ENCODE peak calls at places on chromosomes 4 and X, in six cellular contexts. One of them, this sample, is unnamed.

GRCh38 chr4:7021930-7022658 is 21.1 kb upstream of the TADA2B start:
- DNase-seq in BJ: peak; percentile 94
- DNase-seq in lower leg skin: no peak
- DNase-seq in adipocyte: peak; percentile 86
- DNase-seq in OCI-M1: no peak
- DNase-seq in substantia nigra: no peak
- DNase-seq in this sample: peak; percentile 77

GRCh38 chrX:71532078-71532752 is 689 bp upstream of the OGT start:
- DNase-seq in substantia nigra: no peak
- DNase-seq in lower leg skin: no peak
- DNase-seq in adipocyte: peak; percentile 59
- DNase-seq in OCI-M1: peak; percentile 71
- DNase-seq in BJ: no peak
- DNase-seq in this sample: peak; percentile 39

GRCh38 chrX:119516157-119516702 is 48.0 kb downstream of the SLC25A5 start:
- DNase-seq in OCI-M1: peak; percentile 79
- DNase-seq in adipocyte: peak; percentile 83
- DNase-seq in BJ: no peak
- DNase-seq in lower leg skin: no peak
- DNase-seq in substantia nigra: no peak
- DNase-seq in this sample: peak; percentile 69

GRCh38 chr4:156419080-156419638 is 465.5 kb upstream of the CTSO start:
- DNase-seq in adipocyte: peak; percentile 27
- DNase-seq in lower leg skin: no peak
- DNase-seq in BJ: no peak
- DNase-seq in substantia nigra: no peak
- DNase-seq in OCI-M1: no peak
- DNase-seq in this sample: no peak

GRCh38 chrX:2967998-2968909 is 38.1 kb upstream of the ARSH start:
- DNase-seq in OCI-M1: no peak
- DNase-seq in adipocyte: peak; percentile 77
- DNase-seq in substantia nigra: no peak
- DNase-seq in BJ: no peak
- DNase-seq in lower leg skin: no peak
- DNase-seq in this sample: peak; percentile 32

GRCh38 chrX:84187501-84188319 is at the start of gene RPS6KA6:
- DNase-seq in substantia nigra: peak; percentile 1
- DNase-seq in lower leg skin: peak; percentile 85
- DNase-seq in OCI-M1: no peak
- DNase-seq in adipocyte: peak; percentile 58
- DNase-seq in BJ: no peak
- DNase-seq in this sample: no peak

GRCh38 chrX:104750146-104750699 is 184.2 kb downstream of the IL1RAPL2 start:
- DNase-seq in OCI-M1: no peak
- DNase-seq in substantia nigra: no peak
- DNase-seq in lower leg skin: no peak
- DNase-seq in BJ: no peak
- DNase-seq in adipocyte: no peak
- DNase-seq in this sample: no peak

GRCh38 chrX:50081282-50081955 is 119.4 kb downstream of the AKAP4 start:
- DNase-seq in lower leg skin: no peak
- DNase-seq in adipocyte: peak; percentile 30
- DNase-seq in OCI-M1: peak; percentile 45
- DNase-seq in substantia nigra: no peak
- DNase-seq in BJ: no peak
- DNase-seq in this sample: peak; percentile 23

GRCh38 chrX:153626025-153626633 is 20.9 kb upstream of the DUSP9 start:
- DNase-seq in lower leg skin: no peak
- DNase-seq in adipocyte: no peak
- DNase-seq in substantia nigra: no peak
- DNase-seq in OCI-M1: no peak
- DNase-seq in BJ: no peak
- DNase-seq in this sample: no peak

GRCh38 chr4:52058275-52058674 is 7.2 kb downstream of the SPATA18 start:
- DNase-seq in substantia nigra: no peak
- DNase-seq in lower leg skin: no peak
- DNase-seq in OCI-M1: no peak
- DNase-seq in adipocyte: no peak
- DNase-seq in BJ: no peak
- DNase-seq in this sample: no peak

GRCh38 chr4:42397635-42398447 is 553 bp downstream of the SHISA3 start:
- DNase-seq in substantia nigra: no peak
- DNase-seq in OCI-M1: peak; percentile 26
- DNase-seq in BJ: no peak
- DNase-seq in lower leg skin: no peak
- DNase-seq in adipocyte: no peak
- DNase-seq in this sample: no peak

GRCh38 chrX:153662266-153662665 is 11.3 kb downstream of the PNCK start:
- DNase-seq in lower leg skin: peak; percentile 88
- DNase-seq in OCI-M1: no peak
- DNase-seq in BJ: no peak
- DNase-seq in adipocyte: peak; percentile 22
- DNase-seq in substantia nigra: no peak
- DNase-seq in this sample: peak; percentile 38

GRCh38 chrX:88416965-88417364 is 330.1 kb upstream of the CPXCR1 start:
- DNase-seq in adipocyte: no peak
- DNase-seq in substantia nigra: no peak
- DNase-seq in OCI-M1: no peak
- DNase-seq in BJ: no peak
- DNase-seq in lower leg skin: no peak
- DNase-seq in this sample: no peak

GRCh38 chr4:19689511-19689910 is 562.2 kb upstream of the SLIT2 start:
- DNase-seq in adipocyte: peak; percentile 85
- DNase-seq in BJ: peak; percentile 55
- DNase-seq in lower leg skin: no peak
- DNase-seq in OCI-M1: no peak
- DNase-seq in substantia nigra: no peak
- DNase-seq in this sample: peak; percentile 38

GRCh38 chr4:88706574-88706973 is 8.9 kb upstream of the NAP1L5 start:
- DNase-seq in substantia nigra: peak; percentile 21
- DNase-seq in adipocyte: peak; percentile 81
- DNase-seq in lower leg skin: no peak
- DNase-seq in OCI-M1: peak; percentile 4
- DNase-seq in BJ: no peak
- DNase-seq in this sample: peak; percentile 17

GRCh38 chrX:154426916-154427792 is 1.3 kb upstream of the ATP6AP1 start:
- DNase-seq in lower leg skin: no peak
- DNase-seq in OCI-M1: peak; percentile 24
- DNase-seq in BJ: no peak
- DNase-seq in substantia nigra: no peak
- DNase-seq in adipocyte: no peak
- DNase-seq in this sample: no peak

GRCh38 chr4:59818656-59819055 is 1381.5 kb upstream of the ADGRL3 start:
- DNase-seq in OCI-M1: peak; percentile 81
- DNase-seq in BJ: no peak
- DNase-seq in lower leg skin: no peak
- DNase-seq in adipocyte: no peak
- DNase-seq in substantia nigra: no peak
- DNase-seq in this sample: peak; percentile 39

GRCh38 chr4:72312032-72312650 is 256.9 kb downstream of the ADAMTS3 start:
- DNase-seq in substantia nigra: no peak
- DNase-seq in lower leg skin: peak; percentile 89
- DNase-seq in adipocyte: peak; percentile 81
- DNase-seq in BJ: peak; percentile 81
- DNase-seq in OCI-M1: no peak
- DNase-seq in this sample: peak; percentile 98

GRCh38 chr4:10841697-10842096 is 157.1 kb upstream of the CLNK start:
- DNase-seq in OCI-M1: no peak
- DNase-seq in BJ: no peak
- DNase-seq in lower leg skin: no peak
- DNase-seq in substantia nigra: no peak
- DNase-seq in adipocyte: no peak
- DNase-seq in this sample: no peak

GRCh38 chrX:77693594-77693993 is 92.4 kb downstream of the ATRX start:
- DNase-seq in BJ: no peak
- DNase-seq in substantia nigra: no peak
- DNase-seq in lower leg skin: no peak
- DNase-seq in adipocyte: no peak
- DNase-seq in OCI-M1: no peak
- DNase-seq in this sample: no peak

GRCh38 chr4:6225469-6225868 is 25.1 kb upstream of the JAKMIP1 start:
- DNase-seq in BJ: no peak
- DNase-seq in OCI-M1: peak; percentile 25
- DNase-seq in substantia nigra: no peak
- DNase-seq in lower leg skin: peak; percentile 70
- DNase-seq in adipocyte: peak; percentile 39
- DNase-seq in this sample: peak; percentile 58

GRCh38 chr4:29558789-29559188 is 1161.4 kb upstream of the PCDH7 start:
- DNase-seq in substantia nigra: no peak
- DNase-seq in lower leg skin: no peak
- DNase-seq in OCI-M1: no peak
- DNase-seq in adipocyte: peak; percentile 16
- DNase-seq in BJ: no peak
- DNase-seq in this sample: no peak

GRCh38 chr4:36165256-36166005 is 78.9 kb downstream of the ARAP2 start:
- DNase-seq in BJ: no peak
- DNase-seq in lower leg skin: no peak
- DNase-seq in substantia nigra: no peak
- DNase-seq in OCI-M1: no peak
- DNase-seq in adipocyte: no peak
- DNase-seq in this sample: peak; percentile 43

GRCh38 chrX:14673764-14674163 is 144.4 kb downstream of the GLRA2 start:
- DNase-seq in substantia nigra: no peak
- DNase-seq in OCI-M1: peak; percentile 40
- DNase-seq in lower leg skin: no peak
- DNase-seq in adipocyte: peak; percentile 82
- DNase-seq in BJ: peak; percentile 34
- DNase-seq in this sample: peak; percentile 94

GRCh38 chr4:25075129-25075528 is 44.4 kb upstream of the LGI2 start:
- DNase-seq in lower leg skin: no peak
- DNase-seq in substantia nigra: no peak
- DNase-seq in adipocyte: no peak
- DNase-seq in OCI-M1: no peak
- DNase-seq in BJ: no peak
- DNase-seq in this sample: no peak

GRCh38 chr4:147825451-147826287 is 93.8 kb downstream of the ARHGAP10 start:
- DNase-seq in substantia nigra: no peak
- DNase-seq in lower leg skin: no peak
- DNase-seq in OCI-M1: peak; percentile 75
- DNase-seq in BJ: no peak
- DNase-seq in adipocyte: no peak
- DNase-seq in this sample: peak; percentile 78

GRCh38 chr4:150828159-150828558 is 186.9 kb downstream of the LRBA start:
- DNase-seq in lower leg skin: no peak
- DNase-seq in adipocyte: no peak
- DNase-seq in OCI-M1: peak; percentile 63
- DNase-seq in BJ: no peak
- DNase-seq in substantia nigra: no peak
- DNase-seq in this sample: no peak

GRCh38 chr4:153529646-153530045 is 63.5 kb downstream of the TMEM131L start:
- DNase-seq in OCI-M1: peak; percentile 76
- DNase-seq in adipocyte: peak; percentile 61
- DNase-seq in lower leg skin: no peak
- DNase-seq in BJ: no peak
- DNase-seq in substantia nigra: no peak
- DNase-seq in this sample: peak; percentile 69

GRCh38 chrX:110417128-110417527 is 58.5 kb downstream of the RTL9 start:
- DNase-seq in BJ: no peak
- DNase-seq in lower leg skin: no peak
- DNase-seq in adipocyte: no peak
- DNase-seq in substantia nigra: no peak
- DNase-seq in OCI-M1: no peak
- DNase-seq in this sample: no peak

GRCh38 chr4:155376387-155377268 is at the start of gene MAP9:
- DNase-seq in OCI-M1: no peak
- DNase-seq in substantia nigra: peak; percentile 45
- DNase-seq in adipocyte: peak; percentile 98
- DNase-seq in lower leg skin: peak; percentile 87
- DNase-seq in BJ: peak; percentile 66
- DNase-seq in this sample: peak; percentile 87

GRCh38 chr4:23736466-23736865 is 153.4 kb downstream of the PPARGC1A start:
- DNase-seq in adipocyte: no peak
- DNase-seq in BJ: no peak
- DNase-seq in lower leg skin: no peak
- DNase-seq in OCI-M1: no peak
- DNase-seq in substantia nigra: no peak
- DNase-seq in this sample: no peak

GRCh38 chr4:26058537-26058936 is 144.5 kb downstream of the SMIM20 start:
- DNase-seq in lower leg skin: peak; percentile 84
- DNase-seq in OCI-M1: no peak
- DNase-seq in BJ: no peak
- DNase-seq in adipocyte: no peak
- DNase-seq in substantia nigra: no peak
- DNase-seq in this sample: peak; percentile 85

GRCh38 chrX:32985544-32985943 is 225.8 kb downstream of the DMD start:
- DNase-seq in adipocyte: no peak
- DNase-seq in lower leg skin: no peak
- DNase-seq in substantia nigra: no peak
- DNase-seq in OCI-M1: no peak
- DNase-seq in BJ: no peak
- DNase-seq in this sample: no peak

GRCh38 chr4:165370530-165370929 is 8.3 kb upstream of the CPE start:
- DNase-seq in substantia nigra: no peak
- DNase-seq in BJ: no peak
- DNase-seq in adipocyte: no peak
- DNase-seq in OCI-M1: no peak
- DNase-seq in lower leg skin: no peak
- DNase-seq in this sample: no peak

GRCh38 chr4:123640271-123640670 is 243.7 kb downstream of the SPRY1 start:
- DNase-seq in OCI-M1: no peak
- DNase-seq in substantia nigra: no peak
- DNase-seq in lower leg skin: no peak
- DNase-seq in BJ: peak; percentile 23
- DNase-seq in adipocyte: peak; percentile 28
- DNase-seq in this sample: peak; percentile 45

GRCh38 chrX:10628906-10629305 is 8.5 kb upstream of the MID1 start:
- DNase-seq in OCI-M1: no peak
- DNase-seq in lower leg skin: no peak
- DNase-seq in BJ: no peak
- DNase-seq in substantia nigra: no peak
- DNase-seq in adipocyte: no peak
- DNase-seq in this sample: no peak

This sample was measured in MCF 10A.